ENCODE peak calls at places on chromosome 19, in ten cellular contexts. U is CD8-positive, alpha-beta T cell; R is Peyer's patch; P is naive thymus-derived CD4-positive, alpha-beta T cell; S is IMR-90; K is thoracic aorta; T is AG04450; C is CD8-positive, alpha-beta memory T cell; A is trophoblast cell; Z is body of pancreas. E is an unnamed sample.

GRCh38 chr19:18147396-18147795 is 5.6 kb upstream of the PIK3R2 start:
- DNase-seq in U (no peak), R (no peak), P (no peak), S (no peak), K (no peak), T (no peak), C (no peak), A (no peak), Z (no peak), E (no peak)

GRCh38 chr19:10226376-10227214 is 4.5 kb downstream of the S1PR2 start:
- DNase-seq in U (no peak), R (peak), P (no peak), S (peak), K (no peak), T (peak), C (no peak), A (no peak), Z (no peak), E (peak)

GRCh38 chr19:1471514-1472107 is 7.4 kb downstream of the C19orf25 start:
- DNase-seq in U (no peak), R (no peak), P (no peak), S (no peak), K (no peak), T (no peak), C (no peak), A (no peak), Z (no peak), E (no peak)

GRCh38 chr19:3459322-3459881 is 20.9 kb downstream of the SMIM24 start:
- DNase-seq in U (no peak), R (peak), P (no peak), S (peak), K (peak), T (peak), C (no peak), A (no peak), Z (peak), E (peak)

GRCh38 chr19:57813919-57814504 is 701 bp downstream of the ZNF552 start:
- DNase-seq in U (no peak), R (no peak), P (no peak), S (no peak), K (no peak), T (no peak), C (no peak), A (peak), Z (no peak), E (no peak)

GRCh38 chr19:52391135-52391534 is 6.5 kb upstream of the ZNF528 start:
- DNase-seq in U (no peak), R (no peak), P (no peak), S (no peak), K (no peak), T (no peak), C (no peak), A (no peak), Z (no peak), E (no peak)

GRCh38 chr19:40103600-40103999 is 12.9 kb upstream of the ZNF780A start:
- DNase-seq in U (no peak), R (no peak), P (no peak), S (no peak), K (no peak), T (no peak), C (no peak), A (no peak), Z (no peak), E (no peak)

GRCh38 chr19:39746836-39747529 is 9.2 kb upstream of the CLC start:
- DNase-seq in U (no peak), R (no peak), P (no peak), S (no peak), K (no peak), T (no peak), C (no peak), A (no peak), Z (peak), E (no peak)

GRCh38 chr19:16026131-16026530 is 50.2 kb upstream of the TPM4 start:
- DNase-seq in U (no peak), R (no peak), P (no peak), S (no peak), K (no peak), T (no peak), C (no peak), A (no peak), Z (no peak), E (no peak)

GRCh38 chr19:33273881-33274662 is 28.3 kb downstream of the CEBPA start:
- DNase-seq in U (no peak), R (peak), P (no peak), S (peak), K (peak), T (peak), C (no peak), A (no peak), Z (no peak), E (no peak)

GRCh38 chr19:31113250-31113685 is 236.0 kb downstream of the TSHZ3 start:
- DNase-seq in U (no peak), R (no peak), P (no peak), S (peak), K (no peak), T (no peak), C (no peak), A (no peak), Z (no peak), E (no peak)

GRCh38 chr19:49340865-49341718 is 5.9 kb downstream of the CD37 start:
- DNase-seq in U (no peak), R (peak), P (no peak), S (no peak), K (no peak), T (no peak), C (no peak), A (no peak), Z (no peak), E (no peak)

GRCh38 chr19:41341669-41342490 is 11.8 kb downstream of the TGFB1 start:
- DNase-seq in U (no peak), R (peak), P (no peak), S (no peak), K (no peak), T (no peak), C (no peak), A (peak), Z (peak), E (no peak)

GRCh38 chr19:47315125-47315821 is 5.6 kb downstream of the C5AR1 start:
- DNase-seq in U (no peak), R (peak), P (no peak), S (peak), K (peak), T (peak), C (no peak), A (peak), Z (no peak), E (no peak)

GRCh38 chr19:2034729-2035589 is 16.1 kb downstream of the MKNK2 start:
- DNase-seq in U (no peak), R (peak), P (peak), S (peak), K (no peak), T (no peak), C (peak), A (peak), Z (peak), E (no peak)

GRCh38 chr19:46860846-46861690 is at the start of gene ARHGAP35:
- DNase-seq in U (no peak), R (peak), P (peak), S (no peak), K (no peak), T (no peak), C (no peak), A (no peak), Z (peak), E (no peak)

GRCh38 chr19:53881482-53882390 is at the start of gene PRKCG:
- DNase-seq in U (peak), R (peak), P (peak), S (no peak), K (no peak), T (no peak), C (peak), A (no peak), Z (peak), E (no peak)

GRCh38 chr19:7636691-7637373 is at the start of gene STXBP2:
- DNase-seq in U (peak), R (peak), P (peak), S (no peak), K (no peak), T (no peak), C (peak), A (peak), Z (peak), E (no peak)
- H3K4me3 ChIP-seq in U (peak), R (peak), P (peak), S (peak), K (peak), T (peak), C (peak), A (peak), Z (peak), E (peak)

GRCh38 chr19:11261902-11262839 is at the start of gene DOCK6:
- DNase-seq in U (no peak), R (peak), P (no peak), S (no peak), K (no peak), T (no peak), C (no peak), A (no peak), Z (peak), E (no peak)
- H3K27ac ChIP-seq in U (no peak), R (peak), P (no peak), S (peak), K (no peak), T (no peak), C (no peak), A (no peak), Z (peak), E (peak)

GRCh38 chr19:14758816-14759215 is 19.5 kb downstream of the ADGRE2 start:
- DNase-seq in U (no peak), R (no peak), P (no peak), S (no peak), K (no peak), T (no peak), C (no peak), A (no peak), Z (no peak), E (no peak)
- H3K4me3 ChIP-seq in U (no peak), R (no peak), P (no peak), S (no peak), K (no peak), T (no peak), C (no peak), A (no peak), Z (no peak), E (no peak)

DNA sequence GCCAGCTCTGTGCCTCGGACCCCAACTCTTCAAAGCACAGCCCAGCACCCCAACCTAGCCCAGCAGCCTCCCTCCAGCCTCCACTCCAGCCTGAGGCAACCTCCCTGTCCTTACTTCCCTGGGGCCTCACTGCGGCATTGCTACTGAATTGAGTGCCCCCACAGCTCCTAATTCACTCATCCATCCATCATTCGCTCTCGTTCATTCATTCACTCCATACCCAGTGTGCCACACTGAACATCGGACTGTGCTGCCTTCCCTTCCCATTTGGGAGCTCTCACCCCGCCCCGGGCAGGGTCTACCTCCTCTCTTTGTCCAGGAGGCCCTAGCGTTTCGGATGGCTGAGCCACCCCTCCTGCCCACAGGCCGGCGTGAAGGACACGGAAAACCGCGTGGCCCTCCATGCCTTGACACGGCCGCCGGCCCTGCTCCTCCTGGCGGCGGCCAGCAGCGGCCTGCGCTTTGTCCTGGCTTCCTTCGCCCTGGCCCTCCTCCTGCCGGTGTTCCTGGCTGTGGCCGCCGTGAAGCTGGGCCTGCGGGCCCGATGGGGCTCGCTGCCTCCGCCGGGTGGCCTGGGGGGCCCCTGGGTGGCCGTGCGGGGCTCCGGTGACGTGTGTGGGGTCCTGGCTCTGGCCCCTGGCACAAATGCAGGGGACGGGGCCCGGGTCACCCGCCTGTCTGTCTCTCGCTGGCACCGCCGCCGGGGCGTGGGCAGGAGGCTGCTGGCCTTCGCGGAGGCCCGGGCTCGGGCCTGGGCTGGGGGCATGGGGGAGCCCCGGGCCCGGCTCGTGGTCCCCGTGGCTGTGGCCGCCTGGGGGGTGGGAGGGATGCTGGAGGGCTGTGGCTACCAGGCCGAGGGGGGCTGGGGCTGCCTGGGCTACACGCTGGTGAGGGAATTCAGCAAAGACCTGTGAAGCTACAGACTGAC is 1.3 kb downstream of the NAT14 start:
- DNase-seq in U (no peak), R (no peak), P (no peak), S (no peak), K (no peak), T (no peak), C (no peak), A (no peak), Z (no peak), E (no peak)
- H3K27ac ChIP-seq in U (no peak), R (peak), P (peak), S (peak), K (peak), T (peak), C (peak), A (peak), Z (no peak), E (peak)

DNA sequence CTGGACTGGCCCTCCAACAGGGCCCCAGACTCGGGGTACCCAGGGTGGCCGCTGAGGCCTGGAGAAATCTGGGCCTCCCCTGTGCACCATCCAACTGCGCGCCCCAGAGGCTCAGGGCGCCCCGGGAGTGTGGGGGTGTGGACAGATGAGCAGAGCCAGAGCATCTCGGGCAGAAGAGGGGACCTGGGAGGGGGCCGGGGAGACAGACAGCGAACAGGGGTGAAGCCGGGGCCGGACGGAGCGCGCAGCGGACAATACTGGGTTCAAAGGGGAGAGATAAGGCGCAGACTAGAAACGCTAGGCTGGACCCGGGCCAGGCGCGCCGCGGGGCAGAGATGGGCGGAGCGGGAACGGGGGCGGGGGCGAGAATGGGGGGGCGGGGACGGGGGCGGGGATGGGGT is 460 bp upstream of the CERS4 start:
- DNase-seq in U (no peak), R (no peak), P (no peak), S (no peak), K (no peak), T (no peak), C (no peak), A (no peak), Z (peak), E (no peak)
- H3K4me3 ChIP-seq in U (peak), R (peak), P (peak), S (peak), K (peak), T (peak), C (peak), A (peak), Z (no peak), E (peak)

GRCh38 chr19:38725469-38726283 is 18.6 kb downstream of the CAPN12 start:
- DNase-seq in U (no peak), R (no peak), P (no peak), S (no peak), K (no peak), T (no peak), C (no peak), A (no peak), Z (no peak), E (no peak)

GRCh38 chr19:38727868-38728660 is 16.2 kb downstream of the CAPN12 start:
- DNase-seq in U (no peak), R (no peak), P (no peak), S (no peak), K (no peak), T (no peak), C (no peak), A (no peak), Z (no peak), E (no peak)

GRCh38 chr19:38727306-38727867 is 16.9 kb downstream of the CAPN12 start:
- DNase-seq in U (no peak), R (no peak), P (no peak), S (no peak), K (no peak), T (no peak), C (no peak), A (no peak), Z (no peak), E (no peak)

GRCh38 chr19:38726761-38727301 is 17.4 kb downstream of the CAPN12 start:
- DNase-seq in U (peak), R (no peak), P (no peak), S (no peak), K (no peak), T (no peak), C (peak), A (no peak), Z (no peak), E (no peak)

DNA sequence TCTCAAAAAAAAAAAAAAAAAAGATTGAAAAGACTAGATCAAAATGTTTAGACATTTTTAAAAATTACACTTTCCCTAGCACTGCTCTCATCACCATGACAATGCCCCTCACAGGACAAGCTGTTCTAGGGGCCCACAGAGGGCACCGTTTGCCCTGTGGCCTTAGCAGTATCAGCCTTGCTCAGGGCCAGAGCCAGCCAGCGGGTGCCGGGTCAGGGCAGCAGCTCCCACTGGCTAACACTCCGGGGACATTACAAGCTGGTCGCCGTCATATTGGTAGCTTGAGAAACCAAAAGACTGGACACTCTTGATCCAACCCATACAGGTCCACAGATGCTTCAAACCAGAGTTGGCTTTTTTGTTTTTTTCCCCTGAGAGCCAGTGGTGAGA is 18.0 kb downstream of the CAPN12 start:
- DNase-seq in U (no peak), R (no peak), P (no peak), S (no peak), K (no peak), T (no peak), C (no peak), A (no peak), Z (no peak), E (no peak)
- H3K27ac ChIP-seq in U (no peak), R (peak), P (no peak), S (no peak), K (peak), T (no peak), C (no peak), A (no peak), Z (peak), E (peak)

GRCh38 chr19:50695251-50696064 is 24.1 kb downstream of the SHANK1 start:
- DNase-seq in U (no peak), R (no peak), P (no peak), S (no peak), K (no peak), T (no peak), C (no peak), A (no peak), Z (no peak), E (no peak)
- H3K4me3 ChIP-seq in U (no peak), R (no peak), P (no peak), S (no peak), K (no peak), T (no peak), C (no peak), A (no peak), Z (no peak), E (no peak)

E was measured in esophagus muscularis mucosa.